ENCODE peak calls at places on chromosomes 7 and 10, in six cellular contexts. G, L, F, W, O and I are unnamed samples.

GRCh38 chr10:66834802-66835201 is 91.0 kb upstream of the LRRTM3 start:
- DNase-seq in G (no peak), L (no peak), F (no peak), W (no peak), O (no peak), I (no peak)

GRCh38 chr7:105009667-105010537 is 4.1 kb upstream of the KMT2E start:
- DNase-seq in G (no peak), L (no peak), F (no peak), W (no peak), O (no peak), I (no peak)

GRCh38 chr10:17025444-17026295 is 103.9 kb downstream of the CUBN start:
- DNase-seq in G (peak), L (peak), F (peak), W (no peak), O (peak), I (peak)

GRCh38 chr10:110355922-110356627 is 51.4 kb upstream of the SMNDC1 start:
- DNase-seq in G (no peak), L (no peak), F (no peak), W (no peak), O (no peak), I (no peak)

GRCh38 chr7:27182861-27183681 is 2.0 kb downstream of the HOXA11 start:
- DNase-seq in G (no peak), L (peak), F (no peak), W (no peak), O (no peak), I (no peak)

GRCh38 chr10:35306852-35307251 is 29.5 kb upstream of the CCNY start:
- DNase-seq in G (peak), L (peak), F (peak), W (no peak), O (no peak), I (no peak)

GRCh38 chr7:3309140-3309539 is 8.1 kb downstream of the SDK1 start:
- DNase-seq in G (peak), L (no peak), F (peak), W (no peak), O (no peak), I (no peak)

GRCh38 chr7:130263130-130263529 is 3.5 kb upstream of the CPA2 start:
- DNase-seq in G (no peak), L (no peak), F (no peak), W (no peak), O (no peak), I (no peak)

GRCh38 chr7:98078197-98078870 is 28.3 kb upstream of the LMTK2 start:
- DNase-seq in G (no peak), L (no peak), F (no peak), W (no peak), O (no peak), I (no peak)

GRCh38 chr7:102117743-102118142 is 168.9 kb upstream of the SH2B2 start:
- DNase-seq in G (peak), L (no peak), F (peak), W (no peak), O (peak), I (peak)

GRCh38 chr7:1045038-1045726 is 836 bp downstream of the GPR146 start:
- DNase-seq in G (no peak), L (no peak), F (no peak), W (no peak), O (no peak), I (no peak)

GRCh38 chr7:156731651-156732050 is 91.1 kb downstream of the RNF32 start:
- DNase-seq in G (no peak), L (no peak), F (no peak), W (no peak), O (no peak), I (no peak)

GRCh38 chr7:23298141-23298851 is 843 bp upstream of the MALSU1 start:
- DNase-seq in G (peak), L (no peak), F (no peak), W (no peak), O (peak), I (no peak)
- H3K4me3 ChIP-seq in G (no peak), L (peak), F (no peak), W (peak), O (peak), I (peak)

DNA sequence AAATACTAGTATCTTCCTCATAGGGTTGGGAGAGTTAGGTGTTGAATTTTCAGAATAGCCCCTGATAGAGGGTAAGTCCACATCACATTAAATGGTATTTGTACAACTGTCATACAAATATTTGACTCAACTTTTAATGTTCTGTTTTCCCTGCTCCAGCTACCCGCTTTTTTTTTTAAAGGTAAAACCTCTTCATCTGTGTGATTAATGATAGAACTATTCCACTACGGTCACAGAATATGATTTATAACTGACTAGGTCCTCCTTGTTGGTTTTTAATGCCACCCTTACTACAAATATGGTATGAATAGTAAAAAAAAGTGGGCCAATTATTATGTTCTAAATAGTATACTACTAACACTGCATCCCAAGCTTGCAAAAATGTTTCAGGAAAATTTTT is 15.6 kb upstream of the NRP1 start:
- DNase-seq in G (no peak), L (no peak), F (no peak), W (no peak), O (no peak), I (no peak)
- H3K4me3 ChIP-seq in G (no peak), L (no peak), F (no peak), W (no peak), O (no peak), I (no peak)

DNA sequence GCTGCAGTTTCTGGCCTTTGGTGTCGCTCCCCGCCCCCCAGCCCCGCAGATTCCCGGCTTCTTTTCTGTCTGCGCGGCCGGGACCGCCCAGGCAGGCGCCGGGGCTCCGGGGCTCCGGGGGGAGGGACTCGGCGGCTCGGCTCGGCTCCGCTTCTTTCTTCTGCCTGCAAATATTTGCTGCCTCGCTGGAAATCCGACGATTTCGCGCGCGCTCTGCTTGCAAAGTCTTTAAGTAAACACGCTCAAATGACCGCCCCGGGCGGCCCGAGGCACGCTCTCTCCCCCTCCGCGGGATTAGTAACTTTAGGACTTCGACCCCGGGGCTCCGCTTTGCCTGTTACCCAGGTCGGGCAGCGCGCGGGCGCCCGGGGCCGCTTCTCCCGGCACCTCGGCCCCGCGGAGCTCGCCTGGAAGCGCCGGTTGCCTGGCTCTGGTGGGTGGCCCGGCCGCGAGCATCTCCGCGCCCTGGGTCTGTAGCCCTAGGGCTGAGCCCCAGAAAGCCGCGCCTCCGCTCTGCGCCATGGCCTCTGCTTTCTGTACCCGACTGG is 3.9 kb upstream of the GATA3 start:
- DNase-seq in G (peak), L (peak), F (no peak), W (no peak), O (no peak), I (no peak)
- H3K4me3 ChIP-seq in G (peak), L (peak), F (no peak), W (peak), O (no peak), I (peak)

GRCh38 chr7:47196106-47196630 is 385.7 kb downstream of the TNS3 start:
- DNase-seq in G (no peak), L (no peak), F (no peak), W (no peak), O (no peak), I (no peak)

GRCh38 chr7:47197508-47197907 is 384.4 kb downstream of the TNS3 start:
- DNase-seq in G (no peak), L (no peak), F (no peak), W (no peak), O (no peak), I (no peak)

GRCh38 chr7:47198159-47198558 is 383.8 kb downstream of the TNS3 start:
- DNase-seq in G (no peak), L (no peak), F (peak), W (no peak), O (no peak), I (no peak)

GRCh38 chr7:47194516-47194915 is 387.4 kb downstream of the TNS3 start:
- DNase-seq in G (no peak), L (no peak), F (no peak), W (no peak), O (no peak), I (no peak)

GRCh38 chr7:47195641-47196040 is 386.3 kb downstream of the TNS3 start:
- DNase-seq in G (no peak), L (no peak), F (peak), W (no peak), O (no peak), I (no peak)
- H3K4me3 ChIP-seq in G (no peak), L (no peak), F (no peak), W (no peak), O (no peak), I (no peak)

GRCh38 chr7:91892821-91893340 is 12.4 kb upstream of the MTERF1 start:
- DNase-seq in G (peak), L (no peak), F (peak), W (no peak), O (peak), I (peak)
- H3K4me3 ChIP-seq in G (no peak), L (no peak), F (no peak), W (no peak), O (no peak), I (no peak)